ENCODE peak calls at places on chromosomes 2 and 18, in five cellular contexts. C, W, K, Y and L are unnamed samples.

GRCh38 chr2:31354837-31355236 is 59.7 kb downstream of the XDH start:
- DNase-seq in C (peak; percentile 25), W (no peak), K (no peak), Y (no peak), L (no peak)

GRCh38 chr2:163775304-163775703 is 39.5 kb upstream of the FIGN start:
- DNase-seq in C (peak; percentile 15), W (no peak), K (no peak), Y (no peak), L (no peak)

GRCh38 chr18:8657873-8658521 is 47.4 kb upstream of the MTCL1 start:
- DNase-seq in C (no peak), W (no peak), K (peak; percentile 44), Y (no peak), L (peak; percentile 23)

GRCh38 chr2:225566798-225567197 is 167.3 kb downstream of the NYAP2 start:
- DNase-seq in C (no peak), W (no peak), K (no peak), Y (peak; percentile 64), L (no peak)

GRCh38 chr2:233297076-233297475 is 10.5 kb upstream of the SAG start:
- DNase-seq in C (no peak), W (no peak), K (no peak), Y (no peak), L (no peak)

GRCh38 chr2:19746611-19747309 is 155.0 kb downstream of the TTC32 start:
- DNase-seq in C (no peak), W (peak; percentile 83), K (peak; percentile 78), Y (no peak), L (peak; percentile 27)

GRCh38 chr2:75610671-75611070 is 35.9 kb upstream of the MRPL19 start:
- DNase-seq in C (no peak), W (no peak), K (no peak), Y (peak; percentile 65), L (no peak)

GRCh38 chr18:8967573-8967972 is 134.9 kb upstream of the NDUFV2 start:
- DNase-seq in C (no peak), W (no peak), K (no peak), Y (no peak), L (no peak)

GRCh38 chr2:54628957-54629356 is 94.5 kb upstream of the EML6 start:
- DNase-seq in C (no peak), W (no peak), K (no peak), Y (no peak), L (no peak)

GRCh38 chr2:120504936-120505705 is 159.2 kb downstream of the INHBB start:
- DNase-seq in C (no peak), W (no peak), K (no peak), Y (no peak), L (no peak)

GRCh38 chr18:22640281-22640842 is 222.6 kb upstream of the CTAGE1 start:
- DNase-seq in C (no peak), W (no peak), K (no peak), Y (no peak), L (no peak)

GRCh38 chr2:234564719-234565118 is 67.8 kb upstream of the ARL4C start:
- DNase-seq in C (no peak), W (no peak), K (no peak), Y (no peak), L (no peak)

GRCh38 chr2:237919593-237919992 is 47.2 kb upstream of the UBE2F start:
- DNase-seq in C (no peak), W (no peak), K (no peak), Y (no peak), L (no peak)

GRCh38 chr2:65031341-65032015 is 24.7 kb upstream of the CEP68 start:
- DNase-seq in C (no peak), W (peak; percentile 59), K (peak; percentile 56), Y (no peak), L (no peak)

GRCh38 chr2:64295326-64296149 is 151.3 kb upstream of the PELI1 start:
- DNase-seq in C (no peak), W (no peak), K (no peak), Y (no peak), L (no peak)

GRCh38 chr2:623384-623922 is 53.8 kb downstream of the TMEM18 start:
- DNase-seq in C (no peak), W (no peak), K (no peak), Y (no peak), L (no peak)
- H2BK12ac ChIP-seq in C (no peak overlapping the region), W (no peak overlapping the region), K (no peak overlapping the region), Y (no peak overlapping the region), L (no peak overlapping the region)

DNA sequence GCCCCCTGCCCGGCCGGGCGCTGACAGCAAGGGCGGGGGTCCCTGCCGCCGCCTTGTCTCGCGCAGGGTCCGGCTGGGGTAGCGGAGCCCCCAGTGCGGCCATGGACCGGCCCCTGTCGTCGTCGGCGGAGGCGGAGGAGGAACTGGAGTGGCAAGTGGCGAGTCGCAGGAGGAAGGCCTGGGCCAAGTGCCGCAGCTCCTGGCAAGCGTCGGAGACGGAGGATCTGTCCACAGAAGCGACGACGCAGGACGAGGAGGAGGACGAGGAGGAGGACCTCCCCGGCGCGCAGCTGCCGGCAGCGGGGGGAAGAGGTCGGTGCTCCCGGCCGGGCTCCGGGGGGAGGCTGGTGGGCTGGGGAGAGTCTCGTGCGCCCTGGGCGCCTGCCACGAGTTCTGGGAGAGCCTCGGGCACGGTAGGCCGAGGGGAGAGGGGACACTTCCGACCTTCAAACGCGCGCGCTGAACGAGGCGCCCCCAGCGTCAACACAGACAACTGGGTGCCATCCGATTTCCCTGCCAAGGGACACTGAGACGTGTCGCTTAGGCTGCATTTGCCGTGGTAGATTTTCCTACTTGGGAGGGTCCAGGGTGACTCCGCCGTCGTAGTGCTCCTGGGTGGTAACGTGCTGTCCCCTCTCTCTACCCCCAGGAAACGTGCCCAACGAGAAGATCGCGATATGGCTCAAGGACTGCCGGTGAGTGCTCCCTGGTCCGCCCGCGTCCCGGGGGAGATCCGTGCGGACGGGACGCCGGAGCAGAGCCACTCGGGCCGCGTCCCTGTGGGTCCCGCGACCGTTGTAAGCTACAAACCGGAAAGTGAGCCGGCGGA is 650 bp downstream of the ITPRID2 start:
- DNase-seq in C (peak; percentile 85), W (peak; percentile 86), K (peak; percentile 74), Y (peak; percentile 69), L (peak; percentile 70)
- H3K18ac ChIP-seq in C (peak overlapping the region; percentile 100), W (peak overlapping the region; percentile 74), K (peak overlapping the region; percentile 10), Y (peak overlapping the region; percentile 99), L (peak overlapping the region; percentile 99)

GRCh38 chr18:49569701-49570100 is 7.8 kb downstream of the LIPG start:
- DNase-seq in C (no peak), W (no peak), K (no peak), Y (peak; percentile 65), L (no peak)
- H2BK12ac ChIP-seq in C (no peak overlapping the region), W (no peak overlapping the region), K (no peak overlapping the region), Y (no peak overlapping the region), L (no peak overlapping the region)

DNA sequence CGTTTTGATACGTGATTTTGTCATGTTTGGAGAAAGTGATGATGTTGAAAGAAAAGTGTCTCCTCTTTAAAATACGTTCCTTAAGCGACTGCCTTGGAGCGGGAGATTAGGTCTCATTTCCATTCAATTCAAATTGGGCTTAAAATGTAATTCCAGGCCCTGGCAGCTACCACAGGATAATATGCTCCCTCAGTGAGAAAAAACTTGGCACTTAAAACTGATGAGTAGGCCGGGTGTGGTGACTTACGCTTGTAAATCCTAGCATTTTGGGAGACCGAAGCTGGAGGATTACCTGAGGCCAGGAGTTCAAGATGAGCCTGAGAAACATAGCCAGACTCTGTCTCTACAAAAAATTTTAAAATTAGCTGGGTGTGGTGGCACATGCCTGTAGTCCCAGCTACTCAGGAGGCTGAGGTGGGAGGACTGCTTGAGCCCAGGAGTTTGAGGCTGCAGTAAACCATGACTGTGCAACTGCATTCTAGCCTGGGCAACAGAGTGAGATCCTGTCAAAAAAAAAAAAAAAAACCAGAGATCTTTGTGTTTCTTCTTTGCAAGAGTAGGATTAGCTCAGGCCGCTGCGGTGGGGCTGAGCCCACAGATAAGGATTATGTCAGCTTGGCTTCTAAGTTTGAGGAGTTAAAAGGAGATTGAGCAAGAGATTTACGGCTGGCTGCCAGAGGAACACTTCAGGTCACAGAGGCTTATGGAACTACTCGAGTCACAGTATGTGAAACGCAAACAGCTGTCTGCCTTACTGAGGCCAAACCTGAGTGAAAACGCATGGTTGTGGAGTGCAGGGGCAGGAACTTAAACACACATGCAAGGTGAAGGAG is 146.5 kb upstream of the L3MBTL4 start:
- DNase-seq in C (peak; percentile 85), W (no peak), K (no peak), Y (peak; percentile 33), L (no peak)
- H3K18ac ChIP-seq in C (no peak overlapping the region), W (no peak overlapping the region), K (no peak overlapping the region), Y (peak overlapping the region; percentile 53), L (no peak overlapping the region)

GRCh38 chr2:174473796-174474195 is 13.0 kb downstream of the GPR155 start:
- DNase-seq in C (peak; percentile 18), W (no peak), K (no peak), Y (no peak), L (no peak)
- H2BK12ac ChIP-seq in C (no peak overlapping the region), W (no peak overlapping the region), K (no peak overlapping the region), Y (no peak overlapping the region), L (no peak overlapping the region)

GRCh38 chr2:124269348-124269747 is 244.3 kb downstream of the CNTNAP5 start:
- DNase-seq in C (no peak), W (no peak), K (no peak), Y (no peak), L (no peak)
- H3K18ac ChIP-seq in C (no peak overlapping the region), W (no peak overlapping the region), K (no peak overlapping the region), Y (no peak overlapping the region), L (no peak overlapping the region)

GRCh38 chr2:208867374-208867773 is 460.8 kb downstream of the PTH2R start:
- DNase-seq in C (no peak), W (no peak), K (no peak), Y (no peak), L (no peak)
- H2BK12ac ChIP-seq in C (no peak overlapping the region), W (no peak overlapping the region), K (no peak overlapping the region), Y (no peak overlapping the region), L (no peak overlapping the region)